ENCODE peak calls at places on chromosomes 5 and 9, in seven cellular contexts. One of them, this sample, is unnamed.

GRCh38 chr9:104780796-104781395 is 17.0 kb downstream of the NIPSNAP3B start:
- DNase-seq in pulmonary artery endothelial cell: no peak
- DNase-seq in C1 segment of cervical spinal cord: no peak
- DNase-seq in HFF-Myc: no peak
- DNase-seq in DMS53: peak; percentile 66
- DNase-seq in A549: peak; percentile 44
- DNase-seq in PC-9: no peak
- DNase-seq in this sample: no peak

GRCh38 chr9:72205513-72205912 is 56.3 kb downstream of the GDA start:
- DNase-seq in C1 segment of cervical spinal cord: no peak
- DNase-seq in DMS53: peak; percentile 23
- DNase-seq in A549: no peak
- DNase-seq in pulmonary artery endothelial cell: no peak
- DNase-seq in PC-9: no peak
- DNase-seq in HFF-Myc: no peak
- DNase-seq in this sample: no peak

GRCh38 chr5:106766913-106767312 is 903.8 kb downstream of the EFNA5 start:
- DNase-seq in HFF-Myc: no peak
- DNase-seq in A549: no peak
- DNase-seq in PC-9: no peak
- DNase-seq in pulmonary artery endothelial cell: no peak
- DNase-seq in C1 segment of cervical spinal cord: no peak
- DNase-seq in DMS53: no peak
- DNase-seq in this sample: no peak

GRCh38 chr5:95252801-95253200 is 32.1 kb downstream of the MCTP1 start:
- DNase-seq in HFF-Myc: no peak
- DNase-seq in A549: no peak
- DNase-seq in C1 segment of cervical spinal cord: no peak
- DNase-seq in PC-9: no peak
- DNase-seq in pulmonary artery endothelial cell: no peak
- DNase-seq in DMS53: no peak
- DNase-seq in this sample: no peak

GRCh38 chr5:140295414-140295813 is 7.5 kb downstream of the PFDN1 start:
- DNase-seq in PC-9: peak; percentile 62
- DNase-seq in pulmonary artery endothelial cell: peak; percentile 84
- DNase-seq in HFF-Myc: peak; percentile 85
- DNase-seq in DMS53: peak; percentile 60
- DNase-seq in A549: peak; percentile 61
- DNase-seq in C1 segment of cervical spinal cord: peak; percentile 11
- DNase-seq in this sample: no peak

GRCh38 chr5:73858786-73859185 is 232.8 kb downstream of the ARHGEF28 start:
- DNase-seq in C1 segment of cervical spinal cord: no peak
- DNase-seq in pulmonary artery endothelial cell: no peak
- DNase-seq in A549: no peak
- DNase-seq in HFF-Myc: no peak
- DNase-seq in PC-9: no peak
- DNase-seq in DMS53: no peak
- DNase-seq in this sample: no peak

GRCh38 chr5:154087260-154087659 is 48.5 kb downstream of the MFAP3 start:
- DNase-seq in HFF-Myc: no peak
- DNase-seq in A549: no peak
- DNase-seq in pulmonary artery endothelial cell: no peak
- DNase-seq in DMS53: peak; percentile 32
- DNase-seq in PC-9: peak; percentile 55
- DNase-seq in C1 segment of cervical spinal cord: no peak
- DNase-seq in this sample: no peak

GRCh38 chr5:175861337-175862130 is 9.8 kb upstream of the CPLX2 start:
- DNase-seq in C1 segment of cervical spinal cord: no peak
- DNase-seq in HFF-Myc: no peak
- DNase-seq in DMS53: peak; percentile 98
- DNase-seq in A549: peak; percentile 96
- DNase-seq in PC-9: no peak
- DNase-seq in pulmonary artery endothelial cell: no peak
- DNase-seq in this sample: no peak

GRCh38 chr9:105291938-105292337 is 47.5 kb downstream of the SLC44A1 start:
- DNase-seq in PC-9: no peak
- DNase-seq in C1 segment of cervical spinal cord: no peak
- DNase-seq in pulmonary artery endothelial cell: no peak
- DNase-seq in DMS53: no peak
- DNase-seq in A549: no peak
- DNase-seq in HFF-Myc: no peak
- DNase-seq in this sample: no peak

GRCh38 chr9:98657897-98658296 is 50.8 kb downstream of the GABBR2 start:
- DNase-seq in C1 segment of cervical spinal cord: no peak
- DNase-seq in HFF-Myc: no peak
- DNase-seq in DMS53: peak; percentile 19
- DNase-seq in PC-9: no peak
- DNase-seq in A549: no peak
- DNase-seq in pulmonary artery endothelial cell: no peak
- DNase-seq in this sample: no peak

GRCh38 chr9:69122086-69122390 is 52.0 kb upstream of the TJP2 start:
- DNase-seq in HFF-Myc: no peak
- DNase-seq in pulmonary artery endothelial cell: no peak
- DNase-seq in C1 segment of cervical spinal cord: peak; percentile 72
- DNase-seq in DMS53: peak; percentile 79
- DNase-seq in PC-9: peak; percentile 47
- DNase-seq in A549: peak; percentile 20
- DNase-seq in this sample: peak; percentile 48

GRCh38 chr5:93359296-93359957 is 221.6 kb downstream of the NR2F1-AS1 start:
- DNase-seq in HFF-Myc: peak; percentile 44
- DNase-seq in pulmonary artery endothelial cell: peak; percentile 99
- DNase-seq in C1 segment of cervical spinal cord: no peak
- DNase-seq in PC-9: peak; percentile 61
- DNase-seq in A549: peak; percentile 16
- DNase-seq in DMS53: peak; percentile 34
- DNase-seq in this sample: no peak

GRCh38 chr5:108259306-108259705 is 122.6 kb downstream of the FBXL17 start:
- DNase-seq in DMS53: peak; percentile 70
- DNase-seq in C1 segment of cervical spinal cord: no peak
- DNase-seq in PC-9: no peak
- DNase-seq in HFF-Myc: no peak
- DNase-seq in pulmonary artery endothelial cell: peak; percentile 17
- DNase-seq in A549: no peak
- DNase-seq in this sample: no peak

GRCh38 chr9:130448035-130448624 is 3.4 kb downstream of the ASS1 start:
- DNase-seq in C1 segment of cervical spinal cord: no peak
- DNase-seq in HFF-Myc: no peak
- DNase-seq in DMS53: peak; percentile 53
- DNase-seq in A549: no peak
- DNase-seq in pulmonary artery endothelial cell: no peak
- DNase-seq in PC-9: peak; percentile 20
- DNase-seq in this sample: no peak

GRCh38 chr5:139684881-139685749 is 37.0 kb downstream of the CXXC5 start:
- DNase-seq in A549: no peak
- DNase-seq in HFF-Myc: no peak
- DNase-seq in pulmonary artery endothelial cell: no peak
- DNase-seq in C1 segment of cervical spinal cord: no peak
- DNase-seq in PC-9: no peak
- DNase-seq in DMS53: no peak
- DNase-seq in this sample: no peak

GRCh38 chr5:56833325-56833724 is 18.0 kb downstream of the MAP3K1 start:
- DNase-seq in C1 segment of cervical spinal cord: no peak
- DNase-seq in PC-9: no peak
- DNase-seq in pulmonary artery endothelial cell: no peak
- DNase-seq in HFF-Myc: no peak
- DNase-seq in DMS53: peak; percentile 32
- DNase-seq in A549: no peak
- DNase-seq in this sample: no peak

GRCh38 chr9:110128664-110129329 is 79.2 kb downstream of the C9orf152 start:
- DNase-seq in C1 segment of cervical spinal cord: no peak
- DNase-seq in PC-9: no peak
- DNase-seq in pulmonary artery endothelial cell: no peak
- DNase-seq in HFF-Myc: no peak
- DNase-seq in DMS53: no peak
- DNase-seq in A549: no peak
- DNase-seq in this sample: no peak

GRCh38 chr9:17852108-17852507 is 273.2 kb downstream of the SH3GL2 start:
- DNase-seq in pulmonary artery endothelial cell: no peak
- DNase-seq in HFF-Myc: no peak
- DNase-seq in PC-9: no peak
- DNase-seq in A549: no peak
- DNase-seq in DMS53: no peak
- DNase-seq in C1 segment of cervical spinal cord: no peak
- DNase-seq in this sample: no peak

GRCh38 chr5:127664082-127664481 is 15.2 kb downstream of the CTXN3 start:
- DNase-seq in HFF-Myc: no peak
- DNase-seq in pulmonary artery endothelial cell: no peak
- DNase-seq in C1 segment of cervical spinal cord: no peak
- DNase-seq in PC-9: no peak
- DNase-seq in DMS53: no peak
- DNase-seq in A549: no peak
- DNase-seq in this sample: no peak

GRCh38 chr5:110817437-110817836 is 78.6 kb downstream of the SLC25A46 start:
- DNase-seq in pulmonary artery endothelial cell: peak; percentile 27
- DNase-seq in A549: no peak
- DNase-seq in DMS53: no peak
- DNase-seq in HFF-Myc: no peak
- DNase-seq in C1 segment of cervical spinal cord: no peak
- DNase-seq in PC-9: no peak
- DNase-seq in this sample: no peak

GRCh38 chr9:113343732-113344231 is 3.7 kb upstream of the WDR31 start:
- DNase-seq in PC-9: peak; percentile 38
- DNase-seq in pulmonary artery endothelial cell: no peak
- DNase-seq in DMS53: peak; percentile 95
- DNase-seq in C1 segment of cervical spinal cord: peak; percentile 62
- DNase-seq in A549: no peak
- DNase-seq in HFF-Myc: peak; percentile 32
- DNase-seq in this sample: peak; percentile 84

GRCh38 chr5:122500245-122501086 is 188.4 kb downstream of the SNCAIP start:
- DNase-seq in DMS53: peak; percentile 63
- DNase-seq in C1 segment of cervical spinal cord: peak; percentile 8
- DNase-seq in PC-9: peak; percentile 26
- DNase-seq in A549: peak; percentile 56
- DNase-seq in HFF-Myc: peak; percentile 47
- DNase-seq in pulmonary artery endothelial cell: no peak
- DNase-seq in this sample: no peak

GRCh38 chr9:76534031-76534430 is 75.0 kb downstream of the GCNT1 start:
- DNase-seq in HFF-Myc: no peak
- DNase-seq in pulmonary artery endothelial cell: no peak
- DNase-seq in A549: no peak
- DNase-seq in C1 segment of cervical spinal cord: no peak
- DNase-seq in DMS53: no peak
- DNase-seq in PC-9: no peak
- DNase-seq in this sample: no peak

GRCh38 chr5:34042302-34042701 is 711 bp downstream of the C1QTNF3 start:
- DNase-seq in PC-9: no peak
- DNase-seq in A549: no peak
- DNase-seq in HFF-Myc: no peak
- DNase-seq in DMS53: no peak
- DNase-seq in pulmonary artery endothelial cell: peak; percentile 2
- DNase-seq in C1 segment of cervical spinal cord: no peak
- DNase-seq in this sample: no peak

GRCh38 chr5:111734013-111734412 is 23.0 kb downstream of the NREP start:
- DNase-seq in DMS53: no peak
- DNase-seq in C1 segment of cervical spinal cord: no peak
- DNase-seq in A549: no peak
- DNase-seq in HFF-Myc: no peak
- DNase-seq in PC-9: no peak
- DNase-seq in pulmonary artery endothelial cell: no peak
- DNase-seq in this sample: no peak

GRCh38 chr5:108025009-108025408 is 354.3 kb upstream of the EFNA5 start:
- DNase-seq in PC-9: no peak
- DNase-seq in C1 segment of cervical spinal cord: no peak
- DNase-seq in HFF-Myc: no peak
- DNase-seq in A549: no peak
- DNase-seq in DMS53: no peak
- DNase-seq in pulmonary artery endothelial cell: no peak
- DNase-seq in this sample: no peak

GRCh38 chr5:994272-994607 is 14.4 kb upstream of the NKD2 start:
- DNase-seq in PC-9: no peak
- DNase-seq in HFF-Myc: no peak
- DNase-seq in DMS53: no peak
- DNase-seq in C1 segment of cervical spinal cord: no peak
- DNase-seq in pulmonary artery endothelial cell: no peak
- DNase-seq in A549: no peak
- DNase-seq in this sample: no peak

GRCh38 chr5:139638090-139638735 is 9.9 kb upstream of the CXXC5 start:
- DNase-seq in HFF-Myc: no peak
- DNase-seq in DMS53: peak; percentile 98
- DNase-seq in PC-9: peak; percentile 84
- DNase-seq in A549: no peak
- DNase-seq in pulmonary artery endothelial cell: no peak
- DNase-seq in C1 segment of cervical spinal cord: peak; percentile 57
- DNase-seq in this sample: peak; percentile 73

GRCh38 chr5:144487761-144488160 is 317.1 kb downstream of the KCTD16 start:
- DNase-seq in C1 segment of cervical spinal cord: no peak
- DNase-seq in PC-9: no peak
- DNase-seq in HFF-Myc: no peak
- DNase-seq in A549: no peak
- DNase-seq in DMS53: no peak
- DNase-seq in pulmonary artery endothelial cell: no peak
- DNase-seq in this sample: no peak

This sample was measured in occipital lobe.